ENCODE peak calls at places on chromosomes 11 and 22, in nine cellular contexts. G is SK-N-SH, P is suprapubic skin, E is breast epithelium, S is H1, F is HCT116, Y is Panc1, O is stomach, D is endothelial cell of umbilical vein. I is an unnamed sample.

GRCh38 chr22:27252282-27253049 is 549.1 kb downstream of the MN1 start:
- DNase-seq in G (no peak), P (peak), E (no peak), S (no peak), F (no peak), Y (no peak), O (no peak), D (peak), I (no peak)

GRCh38 chr11:48043998-48044512 is 63.7 kb downstream of the PTPRJ start:
- DNase-seq in G (no peak), P (no peak), E (no peak), S (no peak), F (no peak), Y (no peak), O (no peak), D (no peak), I (no peak)

GRCh38 chr11:116703421-116703820 is 69.4 kb downstream of the BUD13 start:
- DNase-seq in G (peak), P (no peak), E (no peak), S (peak), F (no peak), Y (no peak), O (no peak), D (no peak), I (no peak)

GRCh38 chr22:37591823-37592404 is 12.0 kb upstream of the LGALS2 start:
- DNase-seq in G (no peak), P (no peak), E (no peak), S (no peak), F (no peak), Y (no peak), O (no peak), D (no peak), I (no peak)

GRCh38 chr11:44246726-44247125 is 63.2 kb downstream of the ALX4 start:
- DNase-seq in G (no peak), P (no peak), E (no peak), S (no peak), F (no peak), Y (no peak), O (no peak), D (no peak), I (no peak)

GRCh38 chr11:130677486-130678153 is 229.2 kb downstream of the ADAMTS15 start:
- DNase-seq in G (no peak), P (no peak), E (peak), S (peak), F (no peak), Y (no peak), O (no peak), D (no peak), I (no peak)

GRCh38 chr22:49586244-49586748 is 241.4 kb downstream of the BRD1 start:
- DNase-seq in G (no peak), P (no peak), E (no peak), S (no peak), F (no peak), Y (peak), O (no peak), D (peak), I (no peak)

GRCh38 chr11:88709567-88709966 is 356.2 kb downstream of the GRM5 start:
- DNase-seq in G (no peak), P (no peak), E (peak), S (no peak), F (no peak), Y (peak), O (no peak), D (peak), I (no peak)

GRCh38 chr22:17337639-17338038 is 31.6 kb upstream of the CECR2 start:
- DNase-seq in G (no peak), P (no peak), E (no peak), S (no peak), F (no peak), Y (no peak), O (no peak), D (no peak), I (no peak)

GRCh38 chr11:128262463-128263345 is 324.7 kb downstream of the ETS1 start:
- DNase-seq in G (no peak), P (no peak), E (no peak), S (no peak), F (no peak), Y (no peak), O (no peak), D (no peak), I (no peak)

GRCh38 chr11:95923730-95924413 is at the start of gene MTMR2:
- DNase-seq in G (peak), P (peak), E (peak), S (peak), F (peak), Y (no peak), O (peak), D (peak), I (peak)
- TF ChIP-seq POLR2AphosphoS5 in G (peak), P (peak), E (peak), S (peak), F (peak), Y (peak), O (peak), D (peak), I (peak)

DNA sequence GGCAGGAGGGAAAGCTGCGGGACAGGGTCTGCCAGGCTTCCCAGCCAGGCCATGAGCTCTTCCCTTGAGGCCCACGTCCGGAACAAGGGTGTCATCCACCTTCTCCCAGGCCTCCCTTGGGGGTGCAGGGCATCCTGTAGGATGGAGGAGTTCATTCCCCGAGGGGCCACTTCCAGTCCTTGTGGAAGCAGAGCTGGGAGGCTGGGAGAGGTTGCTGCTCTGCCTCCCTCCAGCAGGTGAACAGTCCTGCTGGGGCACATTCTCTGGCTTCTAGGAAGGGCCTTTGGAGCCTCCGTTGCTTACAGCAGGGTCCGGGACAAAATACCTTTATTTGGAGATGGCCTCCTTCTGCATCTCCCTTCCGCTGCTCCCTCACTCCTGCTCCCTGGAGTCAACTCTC is 3.7 kb upstream of the SHANK2 start:
- DNase-seq in G (no peak), P (no peak), E (no peak), S (no peak), F (no peak), Y (no peak), O (no peak), D (no peak), I (no peak)
- TF ChIP-seq CTCF in G (no peak), P (no peak), E (no peak), S (peak), F (no peak), Y (no peak), O (no peak), D (no peak), I (no peak)

GRCh38 chr22:45435544-45436139 is 22.1 kb downstream of the RIBC2 start:
- DNase-seq in G (peak), P (peak), E (peak), S (peak), F (peak), Y (peak), O (peak), D (peak), I (peak)
- TF ChIP-seq POLR2AphosphoS5 in G (no peak), P (peak), E (peak), S (no peak), F (peak), Y (no peak), O (peak), D (no peak), I (peak)

DNA sequence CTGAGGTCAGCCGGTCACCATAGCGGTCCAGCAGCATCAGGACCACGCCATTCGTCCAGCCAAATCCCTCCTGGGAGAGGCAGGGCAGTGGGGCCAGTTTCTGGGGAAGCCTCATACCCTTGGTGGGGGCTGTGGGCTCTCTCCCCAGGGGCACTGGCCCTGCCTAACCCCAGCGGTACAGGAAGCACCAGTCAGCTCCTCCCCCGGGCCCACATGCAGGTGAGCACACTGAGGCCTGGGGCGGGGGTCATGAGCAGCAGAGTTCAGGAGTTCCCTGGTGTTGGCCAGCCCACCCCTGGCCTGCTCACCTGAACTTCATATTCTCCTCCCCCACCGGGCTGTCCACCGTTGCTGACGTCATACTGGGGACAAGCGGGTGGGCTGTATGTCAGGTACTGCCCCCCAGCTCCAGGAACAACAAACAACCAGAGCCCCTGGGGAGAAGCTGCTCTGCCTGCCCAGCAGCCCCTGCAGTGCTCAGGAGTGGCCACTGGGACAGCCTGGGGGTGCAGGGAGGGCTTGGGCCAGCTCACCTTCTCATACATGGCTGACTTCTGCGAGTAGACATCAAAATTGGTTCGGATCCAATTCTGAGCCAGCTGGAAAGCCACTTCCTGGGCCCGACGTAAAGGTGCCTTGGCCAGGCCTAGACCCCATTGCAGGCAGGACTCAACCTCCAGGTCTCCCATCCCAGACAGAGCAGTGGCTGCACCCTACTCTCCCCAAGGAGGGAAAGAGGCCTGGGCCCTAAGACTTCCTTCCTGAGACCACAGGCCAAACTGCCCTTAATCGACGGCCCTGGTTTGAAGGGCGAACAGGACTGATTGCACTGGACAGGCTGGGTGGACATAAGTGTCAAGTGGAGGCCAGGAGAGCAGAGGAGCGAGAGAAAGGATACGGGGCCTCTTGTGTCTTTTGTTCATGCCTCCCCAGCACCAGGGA is 20.8 kb downstream of the TREH start:
- DNase-seq in G (no peak), P (no peak), E (no peak), S (no peak), F (no peak), Y (no peak), O (no peak), D (peak), I (no peak)
- TF ChIP-seq CTCF in G (peak), P (no peak), E (no peak), S (peak), F (no peak), Y (no peak), O (no peak), D (no peak), I (no peak)

GRCh38 chr11:64856382-64857227 is 12.2 kb upstream of the CDC42BPG start:
- DNase-seq in G (no peak), P (no peak), E (peak), S (no peak), F (peak), Y (no peak), O (peak), D (peak), I (no peak)
- TF ChIP-seq POLR2AphosphoS5 in G (no peak), P (peak), E (peak), S (no peak), F (peak), Y (peak), O (peak), D (peak), I (no peak)

GRCh38 chr11:61507012-61507768 is 1.4 kb upstream of the LRRC10B start:
- DNase-seq in G (no peak), P (no peak), E (no peak), S (no peak), F (no peak), Y (no peak), O (no peak), D (no peak), I (no peak)

GRCh38 chr11:61510178-61510979 is 1.8 kb downstream of the LRRC10B start:
- DNase-seq in G (no peak), P (no peak), E (no peak), S (no peak), F (no peak), Y (no peak), O (no peak), D (no peak), I (no peak)

GRCh38 chr11:61509058-61510029 is 795 bp downstream of the LRRC10B start:
- DNase-seq in G (peak), P (no peak), E (peak), S (peak), F (peak), Y (no peak), O (peak), D (peak), I (peak)

GRCh38 chr11:61505640-61506155 is 2.9 kb upstream of the LRRC10B start:
- DNase-seq in G (no peak), P (no peak), E (no peak), S (no peak), F (no peak), Y (no peak), O (no peak), D (no peak), I (no peak)

GRCh38 chr11:61507962-61508824 is at the start of gene LRRC10B:
- DNase-seq in G (peak), P (no peak), E (no peak), S (peak), F (peak), Y (no peak), O (no peak), D (no peak), I (no peak)
- TF ChIP-seq CTCF in G (no peak), P (no peak), E (no peak), S (no peak), F (no peak), Y (no peak), O (no peak), D (no peak), I (no peak)

GRCh38 chr11:57792060-57792541 is 30.5 kb downstream of the CTNND1 start:
- DNase-seq in G (no peak), P (no peak), E (peak), S (no peak), F (no peak), Y (no peak), O (peak), D (peak), I (peak)
- TF ChIP-seq POLR2AphosphoS5 in G (no peak), P (no peak), E (peak), S (no peak), F (no peak), Y (no peak), O (no peak), D (no peak), I (peak)

GRCh38 chr22:24437091-24437490 is 9.7 kb downstream of the ADORA2A start:
- DNase-seq in G (peak), P (no peak), E (no peak), S (no peak), F (no peak), Y (no peak), O (no peak), D (no peak), I (no peak)

GRCh38 chr22:24436553-24436952 is 9.2 kb downstream of the ADORA2A start:
- DNase-seq in G (peak), P (no peak), E (no peak), S (no peak), F (no peak), Y (no peak), O (no peak), D (no peak), I (no peak)

GRCh38 chr22:24440270-24440717 is 12.9 kb downstream of the ADORA2A start:
- DNase-seq in G (no peak), P (no peak), E (no peak), S (no peak), F (no peak), Y (no peak), O (no peak), D (no peak), I (no peak)

GRCh38 chr22:24435861-24436351 is 8.5 kb downstream of the ADORA2A start:
- DNase-seq in G (peak), P (no peak), E (no peak), S (no peak), F (no peak), Y (no peak), O (no peak), D (no peak), I (no peak)

DNA sequence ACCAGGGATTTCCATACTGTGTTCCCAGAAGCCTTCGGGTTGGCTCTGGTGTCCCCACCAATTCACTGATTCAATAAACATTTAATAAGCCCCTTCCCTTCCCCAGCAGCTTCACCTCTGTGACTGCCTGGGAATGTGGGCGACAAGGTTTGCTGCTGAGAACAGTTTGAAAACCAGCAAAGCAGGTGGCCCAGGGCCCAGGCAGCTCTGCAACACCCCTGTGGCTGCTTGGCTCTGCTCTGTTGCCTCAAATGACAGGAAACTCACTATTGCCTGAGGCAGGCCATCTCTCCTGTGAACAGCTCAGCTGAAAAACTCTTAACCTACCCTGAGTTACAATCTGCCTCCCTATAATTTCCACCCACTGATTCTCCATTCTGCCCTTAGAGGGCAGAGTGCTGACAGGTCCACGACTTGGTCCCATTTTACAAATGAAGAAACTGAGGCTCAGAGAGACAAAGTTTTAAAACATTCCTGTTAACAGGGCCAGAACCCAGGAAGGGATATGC is 10.5 kb downstream of the ADORA2A start:
- DNase-seq in G (peak), P (no peak), E (no peak), S (no peak), F (no peak), Y (peak), O (no peak), D (no peak), I (no peak)
- TF ChIP-seq CTCF in G (peak), P (no peak), E (no peak), S (no peak), F (peak), Y (no peak), O (no peak), D (no peak), I (no peak)

GRCh38 chr22:23800297-23801237 is 13.8 kb downstream of the SMARCB1 start:
- DNase-seq in G (no peak), P (no peak), E (no peak), S (no peak), F (no peak), Y (no peak), O (no peak), D (no peak), I (no peak)
- TF ChIP-seq POLR2AphosphoS5 in G (no peak), P (no peak), E (no peak), S (no peak), F (no peak), Y (no peak), O (no peak), D (no peak), I (no peak)

DNA sequence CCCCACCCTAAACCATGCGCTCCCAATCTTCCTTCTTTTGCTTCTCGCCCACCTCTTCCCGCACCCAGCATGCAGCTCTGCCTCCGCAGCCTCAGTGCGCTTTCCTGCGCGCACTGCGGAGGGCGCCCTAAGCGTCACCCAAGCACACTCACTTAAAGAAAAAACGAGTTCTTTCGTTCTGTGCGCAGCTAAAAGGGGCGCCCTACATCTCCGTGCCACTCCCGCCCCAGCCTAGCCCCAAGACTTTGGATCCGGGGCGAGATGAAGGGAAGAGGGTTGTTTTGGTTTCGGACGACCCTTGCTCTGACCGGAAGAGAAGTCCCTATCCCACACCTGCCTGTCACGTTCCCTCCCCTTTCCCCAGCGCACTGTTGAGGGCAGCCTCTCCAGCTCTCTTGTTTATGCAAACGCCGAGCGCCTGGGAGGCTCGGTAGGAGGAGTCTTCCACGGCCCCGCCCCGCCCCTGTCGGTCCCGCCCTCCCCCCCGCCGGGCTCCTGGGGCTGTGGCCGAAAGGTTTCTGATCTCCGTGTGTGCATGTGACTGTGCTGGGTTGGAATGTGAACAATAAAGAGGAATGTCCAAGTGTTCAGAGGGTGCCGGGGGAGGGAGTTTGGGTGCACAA is 5.3 kb downstream of the VSIG2 start:
- DNase-seq in G (peak), P (peak), E (peak), S (peak), F (peak), Y (no peak), O (peak), D (peak), I (peak)
- TF ChIP-seq CTCF in G (no peak), P (peak), E (peak), S (peak), F (peak), Y (peak), O (no peak), D (peak), I (peak)

I was measured in prostate gland.